ENCODE peak calls at places on chromosomes 2 and 18, in seven cellular contexts. I is neuronal stem cell; E is GM12878; X is right atrium auricular region; Q is left ventricle myocardium inferior; D is fibroblast of lung; J is effector memory CD4-positive, alpha-beta T cell. B is an unnamed sample.

GRCh38 chr2:15205562-15205961 is 355.6 kb downstream of the NBAS start:
- DNase-seq in I (no peak), E (no peak), D (no peak), X (no peak), J (no peak), Q (no peak), B (no peak)

GRCh38 chr18:79554945-79555645 is 124.5 kb upstream of the CTDP1 start:
- DNase-seq in D (no peak), E (no peak), I (no peak), Q (no peak), X (no peak), J (no peak), B (no peak)

GRCh38 chr2:140997997-140998396 is 1132.8 kb downstream of the LRP1B start:
- DNase-seq in J (no peak), D (no peak), Q (no peak), I (no peak), X (no peak), E (no peak), B (no peak)

GRCh38 chr2:213247566-213247965 is 36.7 kb upstream of the SPAG16 start:
- DNase-seq in J (no peak), E (no peak), X (no peak), I (no peak), D (no peak), Q (no peak), B (no peak)

GRCh38 chr18:13392029-13392750 is 173.6 kb downstream of the LDLRAD4 start:
- DNase-seq in E (no peak), D (no peak), Q (no peak), X (peak; percentile 28), J (no peak), I (no peak), B (no peak)

GRCh38 chr2:133841905-133842304 is 273.6 kb upstream of the NCKAP5 start:
- DNase-seq in I (no peak), E (no peak), Q (no peak), J (no peak), D (peak; percentile 98), X (no peak), B (no peak)

GRCh38 chr2:10868465-10869314 is 43.0 kb upstream of the KCNF1 start:
- DNase-seq in D (peak; percentile 73), X (peak; percentile 74), Q (peak; percentile 59), I (no peak), J (no peak), E (no peak), B (peak; percentile 79)

GRCh38 chr18:56973487-56973886 is 173.4 kb upstream of the BOD1L2 start:
- DNase-seq in Q (no peak), I (no peak), E (no peak), J (no peak), X (no peak), D (peak; percentile 2), B (no peak)

GRCh38 chr18:48348739-48349138 is 60.4 kb downstream of the ZBTB7C start:
- DNase-seq in Q (no peak), X (no peak), E (no peak), I (no peak), J (no peak), D (no peak), B (no peak)

GRCh38 chr2:13572466-13572865 is 855.7 kb downstream of the TRIB2 start:
- DNase-seq in I (peak; percentile 8), E (no peak), Q (no peak), J (no peak), D (peak; percentile 65), X (no peak), B (no peak)

GRCh38 chr18:27996792-27997191 is 180.1 kb downstream of the CDH2 start:
- DNase-seq in Q (no peak), E (no peak), J (no peak), D (peak; percentile 67), I (no peak), X (no peak), B (no peak)

GRCh38 chr2:46096272-46096671 is 200.9 kb upstream of the EPAS1 start:
- DNase-seq in J (no peak), E (no peak), D (peak; percentile 62), Q (no peak), X (no peak), I (no peak), B (no peak)

GRCh38 chr2:46097714-46098480 is 199.3 kb upstream of the EPAS1 start:
- DNase-seq in Q (no peak), X (peak; percentile 86), I (no peak), D (peak; percentile 99), E (no peak), J (no peak), B (no peak)

GRCh38 chr2:46101557-46102220 is 195.5 kb upstream of the EPAS1 start:
- DNase-seq in I (no peak), D (peak; percentile 64), J (no peak), E (no peak), Q (no peak), X (no peak), B (no peak)

GRCh38 chr2:46095821-46096220 is 201.4 kb upstream of the EPAS1 start:
- DNase-seq in Q (no peak), D (no peak), X (no peak), I (no peak), E (no peak), J (no peak), B (no peak)

GRCh38 chr2:46098606-46099005 is 198.6 kb upstream of the EPAS1 start:
- DNase-seq in X (no peak), I (no peak), D (peak; percentile 89), J (no peak), E (no peak), Q (no peak), B (no peak)
- H3K27ac ChIP-seq in X (peak overlapping the region; percentile 77), I (no peak overlapping the region), D (peak overlapping the region; percentile 72), J (no peak overlapping the region), E (no peak overlapping the region), Q (peak overlapping the region; percentile 74), B (peak overlapping the region; percentile 39)

DNA sequence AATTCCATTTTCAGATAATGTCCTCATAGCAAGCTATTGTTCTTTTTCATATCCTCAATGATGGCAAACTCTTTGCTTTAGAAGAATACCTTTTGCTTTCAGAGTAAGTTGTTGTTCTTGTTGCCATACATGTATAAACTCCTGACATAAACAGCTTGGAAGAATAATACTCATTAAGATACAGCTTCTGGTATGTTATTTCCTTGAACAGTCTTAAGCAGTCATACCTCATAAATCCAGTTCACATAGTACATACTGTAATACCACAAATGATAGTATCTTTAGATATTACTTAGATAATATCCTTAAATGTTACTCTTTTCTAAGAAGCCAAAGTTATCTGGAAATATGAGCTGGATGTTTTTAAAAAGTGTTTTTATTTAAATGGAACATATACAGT is 23.2 kb downstream of the METTL8 start:
- DNase-seq in E (no peak), Q (no peak), I (no peak), D (peak; percentile 17), J (no peak), X (no peak), B (no peak)
- H3K4me1 ChIP-seq in E (peaks cover 63% of the 10 kb centered on the region), Q (peaks cover 10% of the 10 kb centered on the region), I (peaks cover 5% of the 10 kb centered on the region), D (peaks cover 6% of the 10 kb centered on the region), J (no peaks in the 10 kb centered on the region), X (no peaks in the 10 kb centered on the region), B (peaks cover 2% of the 10 kb centered on the region)

GRCh38 chr2:240198226-240198625 is 57.8 kb upstream of the OTOS start:
- DNase-seq in J (no peak), Q (no peak), I (no peak), E (no peak), D (no peak), X (no peak), B (no peak)

GRCh38 chr2:240196716-240197438 is 56.4 kb upstream of the OTOS start:
- DNase-seq in J (no peak), Q (no peak), E (no peak), D (no peak), I (no peak), X (no peak), B (no peak)

GRCh38 chr2:240197439-240198139 is 57.1 kb upstream of the OTOS start:
- DNase-seq in Q (no peak), J (no peak), E (no peak), X (no peak), I (no peak), D (no peak), B (no peak)

GRCh38 chr2:240200230-240201051 is 60.0 kb upstream of the OTOS start:
- DNase-seq in D (no peak), I (no peak), E (no peak), X (no peak), Q (no peak), J (no peak), B (no peak)

DNA sequence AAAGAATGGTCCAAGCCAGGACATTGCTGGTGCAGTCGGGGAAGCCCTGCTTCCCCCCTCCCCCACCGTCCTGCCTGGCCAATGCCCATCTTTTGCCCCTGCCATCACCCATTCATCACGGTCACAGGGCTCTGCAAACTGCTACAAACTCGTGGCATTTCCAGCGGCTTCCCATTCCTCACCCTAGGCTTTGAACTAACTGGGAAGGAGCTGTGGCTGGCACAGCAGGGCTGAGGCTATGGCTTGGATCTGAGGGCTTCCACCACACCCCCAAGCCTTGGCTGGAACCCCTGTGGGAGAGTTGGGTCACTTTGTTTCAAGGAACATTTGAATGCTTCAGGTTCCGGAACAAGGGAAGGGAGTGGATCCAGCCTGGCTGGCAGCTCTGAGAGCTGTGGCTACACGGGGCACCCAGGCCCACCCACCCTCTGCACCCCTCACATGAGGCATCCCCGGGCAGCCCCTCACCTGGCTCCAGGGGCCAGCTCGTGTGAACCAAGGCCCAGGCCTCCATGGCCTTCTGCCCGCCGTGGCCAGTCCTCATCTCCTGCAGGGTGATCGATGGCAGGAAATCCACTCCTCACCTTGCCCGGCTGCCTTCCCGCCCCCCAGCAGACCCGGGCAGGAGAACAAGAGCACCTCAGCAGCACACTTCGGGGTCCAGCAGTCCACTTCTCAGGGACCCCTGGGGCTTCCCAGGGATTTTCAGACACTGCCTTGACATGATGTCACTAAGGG is 58.8 kb upstream of the OTOS start:
- DNase-seq in Q (no peak), X (no peak), D (no peak), I (no peak), J (no peak), E (no peak), B (peak; percentile 27)
- H3K27ac ChIP-seq in Q (no peak overlapping the region), X (no peak overlapping the region), D (no peak overlapping the region), I (no peak overlapping the region), J (no peak overlapping the region), E (no peak overlapping the region), B (no peak overlapping the region)

DNA sequence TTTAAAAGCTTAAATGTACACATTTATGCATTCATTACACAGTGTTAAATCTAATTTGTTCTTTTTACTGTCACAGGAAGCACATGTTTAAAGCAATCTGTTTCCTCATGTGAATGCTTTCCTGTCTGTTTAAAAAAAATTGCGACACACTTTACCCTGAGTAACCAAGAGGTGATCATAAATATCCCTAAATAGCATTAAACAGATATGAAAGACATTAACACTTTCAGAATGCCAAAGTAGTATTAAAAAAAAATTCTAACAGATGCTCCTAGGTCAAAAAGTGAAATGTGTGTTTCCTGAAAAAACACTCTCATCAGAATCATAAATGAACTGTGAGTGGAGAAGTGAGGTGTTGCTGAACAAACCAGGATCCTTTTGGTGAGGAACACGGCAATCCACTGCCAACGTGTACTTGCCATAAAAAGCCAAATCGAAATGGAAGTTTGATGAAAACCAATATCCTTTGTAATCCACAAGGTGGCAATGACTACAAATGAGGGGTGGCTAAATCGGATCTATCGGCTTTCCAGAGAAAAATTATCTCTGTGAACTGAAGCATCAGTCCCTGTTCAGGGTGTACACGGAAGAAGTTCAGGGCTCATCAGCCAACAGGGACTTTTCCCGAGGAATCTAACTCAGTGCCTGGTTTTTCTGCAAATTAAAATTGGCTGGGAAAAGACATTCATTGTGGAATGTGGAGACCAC is 248.9 kb downstream of the TCF4 start:
- DNase-seq in E (no peak), D (peak; percentile 52), J (no peak), I (no peak), Q (no peak), X (no peak), B (no peak)
- H3K4me1 ChIP-seq in E (no peaks in the 10 kb centered on the region), D (peaks cover 3% of the 10 kb centered on the region), J (no peaks in the 10 kb centered on the region), I (peaks cover 1% of the 10 kb centered on the region), Q (peaks cover 69% of the 10 kb centered on the region), X (no peaks in the 10 kb centered on the region), B (peaks cover 64% of the 10 kb centered on the region)

GRCh38 chr2:240589381-240589780 is 2.8 kb downstream of the CAPN10 start:
- DNase-seq in D (no peak), J (no peak), Q (no peak), E (no peak), I (no peak), X (no peak), B (no peak)
- H3K27ac ChIP-seq in D (no peak overlapping the region), J (no peak overlapping the region), Q (peak overlapping the region; percentile 89), E (no peak overlapping the region), I (no peak overlapping the region), X (no peak overlapping the region), B (no peak overlapping the region)